ENCODE peak calls at places on chromosomes 16 and 17, in nine cellular contexts. X is stimulated activated CD4-positive, alpha-beta T cell treated with anti-CD3 and anti-CD28 coated beads, Interleukin-2, amount 100 ng/mL, for 48 hours; J is nephron progenitor cell; Y is mucosa of gallbladder; O is kidney tubule cell; U is stomach; S is amygdala; N is caudate nucleus; F is lung microvascular endothelial cell. R is an unnamed sample.

GRCh38 chr17:64785050-64785449 is 122.9 kb upstream of the SMURF2 start:
- DNase-seq in J (no peak), Y (no peak), F (no peak), N (no peak), S (no peak), O (no peak), U (no peak), X (no peak), R (no peak)

GRCh38 chr17:83109793-83110645 is 30.6 kb downstream of the METRNL start:
- DNase-seq in S (no peak), J (no peak), U (peak; percentile 89), F (peak; percentile 86), Y (peak; percentile 92), X (no peak), O (peak; percentile 96), N (no peak), R (peak; percentile 95)

GRCh38 chr17:32298721-32299578 is 33.3 kb downstream of the RHBDL3 start:
- DNase-seq in X (no peak), O (no peak), N (no peak), J (peak; percentile 37), S (no peak), Y (no peak), F (no peak), U (no peak), R (no peak)

GRCh38 chr16:4450921-4451619 is 23.4 kb downstream of the NMRAL1 start:
- DNase-seq in F (no peak), X (no peak), Y (no peak), O (no peak), J (no peak), S (no peak), U (no peak), N (no peak), R (no peak)

GRCh38 chr17:7862692-7863437 is 5.1 kb downstream of the CYB5D1 start:
- DNase-seq in J (peak; percentile 63), Y (no peak), U (no peak), S (no peak), X (no peak), F (peak; percentile 56), O (peak; percentile 43), N (no peak), R (peak; percentile 51)

GRCh38 chr17:1186214-1186820 is 6.5 kb upstream of the ABR start:
- DNase-seq in S (no peak), N (no peak), Y (no peak), U (no peak), J (no peak), X (no peak), F (peak; percentile 24), O (peak; percentile 87), R (peak; percentile 86)

GRCh38 chr16:89374393-89374948 is 115.9 kb downstream of the ANKRD11 start:
- DNase-seq in J (peak; percentile 35), X (no peak), F (peak; percentile 38), O (no peak), U (no peak), Y (no peak), S (peak; percentile 69), N (no peak), R (no peak)

GRCh38 chr17:76612465-76612864 is 26.8 kb upstream of the ST6GALNAC2 start:
- DNase-seq in S (no peak), Y (no peak), U (no peak), X (no peak), N (no peak), O (peak; percentile 30), F (no peak), J (no peak), R (no peak)

GRCh38 chr17:57089391-57089790 is 4.3 kb downstream of the AKAP1 start:
- DNase-seq in O (no peak), X (no peak), Y (no peak), S (no peak), F (no peak), N (no peak), U (no peak), J (no peak), R (no peak)

GRCh38 chr16:11716330-11716729 is 26.3 kb downstream of the TXNDC11 start:
- DNase-seq in X (no peak), J (no peak), O (peak; percentile 20), Y (no peak), F (no peak), S (no peak), U (no peak), N (no peak), R (peak; percentile 8)

GRCh38 chr17:42853004-42853403 is 2.0 kb downstream of the AOC3 start:
- DNase-seq in J (no peak), Y (peak; percentile 21), S (no peak), N (no peak), X (no peak), U (no peak), F (no peak), O (no peak), R (no peak)

GRCh38 chr17:79991140-79991923 is 44.3 kb downstream of the TBC1D16 start:
- DNase-seq in U (peak; percentile 90), O (peak; percentile 81), N (peak; percentile 52), S (peak; percentile 85), F (peak; percentile 77), J (peak; percentile 83), Y (peak; percentile 87), X (peak; percentile 71), R (peak; percentile 81)

GRCh38 chr17:64787921-64788271 is 125.8 kb upstream of the SMURF2 start:
- DNase-seq in U (no peak), O (no peak), F (no peak), X (no peak), Y (no peak), N (no peak), S (no peak), J (no peak), R (no peak)

GRCh38 chr17:65022751-65023421 is 33.7 kb downstream of the GNA13 start:
- DNase-seq in Y (no peak), N (no peak), S (no peak), U (no peak), F (peak; percentile 69), J (no peak), O (peak; percentile 92), X (no peak), R (peak; percentile 97)

GRCh38 chr17:35087731-35088646 is 24.5 kb upstream of the RFFL start:
- DNase-seq in S (peak; percentile 70), U (peak; percentile 58), F (peak; percentile 67), Y (peak; percentile 49), O (peak; percentile 57), J (peak; percentile 54), N (peak; percentile 27), X (peak; percentile 20), R (peak; percentile 52)

GRCh38 chr17:57463103-57463885 is 207.0 kb downstream of the MSI2 start:
- DNase-seq in X (peak; percentile 77), N (no peak), O (peak; percentile 96), Y (no peak), S (no peak), U (no peak), F (peak; percentile 47), J (no peak), R (peak; percentile 66)

GRCh38 chr16:88407807-88408206 is 25.0 kb downstream of the ZNF469 start:
- DNase-seq in F (no peak), S (no peak), O (no peak), J (no peak), Y (no peak), N (no peak), U (no peak), X (no peak), R (no peak)

GRCh38 chr17:45115871-45116270 is 16.4 kb downstream of the PLCD3 start:
- DNase-seq in O (no peak), N (no peak), U (no peak), F (no peak), X (no peak), S (no peak), J (no peak), Y (no peak), R (no peak)

GRCh38 chr16:81901483-81901882 is 109.8 kb downstream of the SDR42E1 start:
- DNase-seq in X (no peak), O (no peak), S (no peak), Y (peak; percentile 19), J (no peak), N (no peak), F (peak; percentile 96), U (peak; percentile 71), R (peak; percentile 76)

GRCh38 chr16:27164280-27164837 is 39.0 kb upstream of the KDM8 start:
- DNase-seq in F (no peak), X (no peak), O (no peak), N (no peak), S (no peak), U (no peak), J (no peak), Y (no peak), R (no peak)

GRCh38 chr16:49019826-49020401 is 261.7 kb downstream of the CBLN1 start:
- DNase-seq in X (no peak), Y (no peak), U (no peak), J (no peak), N (no peak), F (no peak), S (peak; percentile 22), O (peak; percentile 34), R (no peak)

GRCh38 chr17:62179525-62180161 is 114.6 kb upstream of the MED13 start:
- DNase-seq in N (no peak), O (peak; percentile 94), S (no peak), X (no peak), U (no peak), F (peak; percentile 90), J (no peak), Y (peak; percentile 56), R (peak; percentile 90)

GRCh38 chr16:67164599-67165061 is at the start of gene HSF4:
- DNase-seq in S (peak; percentile 72), N (peak; percentile 35), J (no peak), Y (no peak), F (peak; percentile 20), X (no peak), O (peak; percentile 42), U (peak; percentile 79), R (no peak)

GRCh38 chr16:23557779-23558330 is 328 bp downstream of the UBFD1 start:
- DNase-seq in F (peak; percentile 40), U (no peak), J (peak; percentile 63), N (no peak), S (peak; percentile 40), O (peak; percentile 19), Y (peak; percentile 12), X (peak; percentile 8), R (peak; percentile 37)

GRCh38 chr16:27972500-27972899 is 91.0 kb downstream of the GSG1L start:
- DNase-seq in U (no peak), X (peak; percentile 20), J (peak; percentile 30), Y (peak; percentile 13), F (peak; percentile 48), S (no peak), O (peak; percentile 62), N (no peak), R (peak; percentile 46)

GRCh38 chr16:89007371-89008249 is 30.6 kb upstream of the CBFA2T3 start:
- DNase-seq in F (no peak), J (no peak), U (no peak), O (no peak), S (no peak), X (no peak), N (no peak), Y (no peak), R (no peak)

GRCh38 chr16:20768121-20768520 is 4.3 kb downstream of the ACSM3 start:
- DNase-seq in X (no peak), U (no peak), S (no peak), J (no peak), N (no peak), O (peak; percentile 73), Y (no peak), F (no peak), R (peak; percentile 48)

GRCh38 chr17:66432996-66433556 is 130.7 kb downstream of the PRKCA start:
- DNase-seq in U (no peak), F (peak; percentile 45), X (no peak), J (no peak), O (no peak), Y (no peak), S (no peak), N (no peak), R (no peak)

GRCh38 chr17:49959183-49959935 is 9.6 kb upstream of the DLX4 start:
- DNase-seq in U (no peak), O (peak; percentile 70), Y (no peak), N (peak; percentile 42), X (no peak), S (no peak), F (no peak), J (no peak), R (peak; percentile 81)

GRCh38 chr16:70156207-70156978 is 17.2 kb upstream of the CLEC18C start:
- DNase-seq in U (no peak), Y (no peak), S (no peak), J (no peak), O (no peak), N (peak; percentile 37), X (no peak), F (no peak), R (no peak)

GRCh38 chr17:63919311-63919723 is 678 bp upstream of the GH1 start:
- DNase-seq in S (peak; percentile 13), N (no peak), X (peak; percentile 68), U (peak; percentile 63), Y (peak; percentile 65), J (peak; percentile 74), F (peak; percentile 57), O (peak; percentile 52), R (peak; percentile 65)